ENCODE peak calls at places on chromosomes 13 and 19, in four cellular contexts. E, N, S and H are unnamed samples. For H3K4me1, the result is how much of the 10 kb centered on the place peaks cover.

GRCh38 chr13:51759240-51759639 is 44.7 kb downstream of the DHRS12 start:
- DNase-seq in E (no peak), N (peak), S (no peak), H (no peak)

GRCh38 chr19:19162495-19162894 is 7.6 kb downstream of the MEF2B start:
- DNase-seq in E (no peak), S (no peak), N (no peak), H (no peak)

GRCh38 chr13:51542358-51542972 is 41.8 kb upstream of the WDFY2 start:
- DNase-seq in N (no peak), S (no peak), E (no peak), H (peak)

GRCh38 chr19:37905936-37906867 is at the start of gene WDR87:
- DNase-seq in N (peak), S (peak), E (peak), H (peak)

GRCh38 chr13:25971499-25972145 is 80.2 kb downstream of the SHISA2 start:
- DNase-seq in S (peak), N (no peak), E (no peak), H (no peak)

GRCh38 chr19:46901701-46902401 is 41.1 kb downstream of the ARHGAP35 start:
- DNase-seq in N (peak), S (peak), E (no peak), H (no peak)

GRCh38 chr13:31046711-31047279 is 114.3 kb downstream of the TEX26 start:
- DNase-seq in S (no peak), N (peak), E (peak), H (peak)

GRCh38 chr13:21478881-21479808 is 20.0 kb upstream of the ZDHHC20 start:
- DNase-seq in S (peak), N (peak), E (peak), H (peak)

GRCh38 chr19:54312436-54313362 is at the start of gene LILRA5:
- DNase-seq in E (no peak), N (no peak), S (no peak), H (no peak)

GRCh38 chr19:55247621-55248099 is 11.2 kb downstream of the PPP6R1 start:
- DNase-seq in S (peak), E (peak), N (peak), H (peak)

GRCh38 chr13:21218351-21219043 is 42.0 kb downstream of the MRPL57 start:
- DNase-seq in E (no peak), S (peak), N (no peak), H (no peak)

GRCh38 chr13:107461751-107462150 is 753.6 kb downstream of the LIG4 start:
- DNase-seq in S (no peak), E (no peak), N (peak), H (no peak)

GRCh38 chr19:10773969-10774368 is 56.1 kb downstream of the DNM2 start:
- DNase-seq in S (peak), N (no peak), E (no peak), H (peak)

GRCh38 chr13:105334211-105334610 is 1201.3 kb downstream of the EFNB2 start:
- DNase-seq in N (peak), S (no peak), E (no peak), H (no peak)

GRCh38 chr13:112737329-112737728 is 47.5 kb downstream of the ATP11A start:
- DNase-seq in E (no peak), N (no peak), S (no peak), H (no peak)
- H3K4me1 ChIP-seq in E (under half), N (under half), S (under half), H (under half)

DNA sequence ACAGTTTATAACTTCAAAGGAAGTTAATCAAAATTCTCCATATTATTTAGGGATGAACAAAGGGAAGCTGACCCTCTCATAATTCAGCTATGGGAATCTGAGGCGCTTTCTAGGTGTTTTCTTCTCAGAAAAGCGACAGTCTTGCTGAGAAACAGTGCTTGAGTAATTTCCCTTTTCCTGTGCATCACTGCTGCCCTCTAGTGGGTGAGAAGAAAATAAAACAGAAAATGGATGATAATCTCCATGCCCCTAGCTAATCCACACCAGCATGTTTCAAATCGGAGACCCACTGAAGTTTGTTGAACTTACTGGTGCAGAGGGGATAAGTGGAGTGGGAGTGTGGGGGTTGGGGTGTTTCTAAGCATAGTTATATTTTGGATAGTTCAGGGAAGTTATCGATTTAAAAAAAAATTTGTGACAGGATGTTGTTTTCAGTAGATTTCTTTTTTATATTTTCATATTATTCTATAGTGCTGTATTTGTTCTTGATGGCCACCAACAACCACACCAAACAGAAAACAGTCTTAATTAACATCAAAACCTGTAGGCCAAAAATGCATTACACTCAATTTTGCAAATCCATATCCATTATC is 21.4 kb downstream of the LCP1 start:
- DNase-seq in E (peak), N (peak), S (peak), H (peak)
- H3K4me3 ChIP-seq in E (no peak), N (peak), S (no peak), H (no peak)

GRCh38 chr13:40609972-40610726 is 56.3 kb downstream of the FOXO1 start:
- DNase-seq in E (no peak), S (peak), N (peak), H (no peak)
- H3K4me1 ChIP-seq in E (under half), S (under half), N (under half), H (under half)

GRCh38 chr13:27593267-27593666 is 27.1 kb downstream of the LNX2 start:
- DNase-seq in S (no peak), N (no peak), E (no peak), H (no peak)
- H3K4me3 ChIP-seq in S (no peak), N (no peak), E (no peak), H (no peak)

GRCh38 chr19:42247631-42248199 is 5.3 kb upstream of the GSK3A start:
- DNase-seq in S (no peak), E (no peak), N (no peak), H (no peak)
- H3K4me1 ChIP-seq in S (under half), E (half or more), N (under half), H (under half)

DNA sequence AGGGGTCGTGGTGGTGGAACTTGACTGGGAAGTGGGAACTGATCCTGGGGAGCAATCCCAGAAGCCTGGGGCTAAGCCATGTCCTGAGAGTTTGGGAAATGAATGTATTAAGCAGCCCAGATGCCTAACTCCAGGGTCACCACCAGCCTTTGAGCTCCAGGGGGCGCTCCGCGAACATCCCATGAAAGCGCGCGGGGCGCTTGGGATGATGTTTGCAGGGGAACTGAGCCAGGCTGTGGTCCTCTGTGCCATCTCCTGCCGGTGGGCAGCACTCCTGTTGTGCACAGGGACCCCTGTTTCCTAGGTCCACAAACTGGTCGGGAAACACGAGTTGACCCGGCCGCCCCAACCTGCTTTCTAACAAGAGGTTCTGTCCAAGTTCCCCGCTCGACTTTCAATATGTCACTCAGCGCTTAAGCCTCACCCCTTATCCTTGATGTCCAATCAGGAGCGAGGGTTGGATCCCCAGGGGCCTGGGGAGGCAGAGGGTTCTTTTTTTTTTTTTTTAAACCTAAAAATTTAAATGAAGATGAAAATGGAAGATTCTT is 14.4 kb downstream of the LEUTX start:
- DNase-seq in E (peak), N (peak), S (peak), H (peak)
- H3K4me3 ChIP-seq in E (peak), N (peak), S (peak), H (no peak)

DNA sequence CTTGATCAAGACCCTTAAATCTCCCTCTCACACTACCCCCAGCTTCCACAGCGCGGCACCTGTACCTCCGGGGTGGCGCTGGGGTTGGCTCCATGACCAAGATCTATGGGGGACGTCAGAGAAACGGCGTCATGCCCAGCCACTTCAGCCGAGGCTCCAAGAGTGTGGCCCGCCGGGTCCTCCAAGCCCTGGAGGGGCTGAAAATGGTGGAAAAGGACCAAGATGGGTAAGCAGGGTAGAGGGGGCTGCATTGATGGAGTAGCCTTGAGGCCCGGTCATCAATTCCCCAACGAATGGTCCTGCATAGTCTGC is 8.1 kb upstream of the CD79A start:
- DNase-seq in E (no peak), S (no peak), N (no peak), H (no peak)
- H3K4me1 ChIP-seq in E (half or more), S (under half), N (under half), H (under half)

DNA sequence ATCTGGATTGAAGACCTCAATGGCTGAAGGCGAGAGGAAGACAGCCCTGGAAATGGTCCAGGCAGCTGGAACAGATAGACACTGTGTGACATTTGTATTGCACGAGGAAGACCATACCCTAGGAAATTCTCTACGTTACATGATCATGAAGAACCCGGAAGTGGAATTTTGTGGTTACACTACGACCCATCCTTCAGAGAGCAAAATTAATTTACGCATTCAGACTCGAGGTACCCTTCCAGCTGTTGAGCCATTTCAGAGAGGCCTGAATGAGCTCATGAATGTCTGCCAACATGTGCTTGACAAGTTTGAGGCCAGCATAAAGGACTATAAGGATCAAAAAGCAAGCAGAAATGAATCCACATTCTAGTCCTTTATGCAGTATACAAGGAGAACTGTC is 1.2 kb downstream of the POLR1D start:
- DNase-seq in E (no peak), N (no peak), S (no peak), H (no peak)
- H3K4me3 ChIP-seq in E (no peak), N (peak), S (peak), H (no peak)

GRCh38 chr19:35457173-35457572 is 9.1 kb downstream of the FFAR2 start:
- DNase-seq in E (no peak), N (no peak), S (no peak), H (no peak)
- H3K4me1 ChIP-seq in E (under half), N (under half), S (under half), H (under half)

GRCh38 chr19:16436780-16437179 is 35.0 kb downstream of the EPS15L1 start:
- DNase-seq in S (no peak), N (peak), E (no peak), H (no peak)
- H3K4me3 ChIP-seq in S (no peak), N (no peak), E (no peak), H (no peak)